ENCODE peak calls at places on chromosomes 7 and 10, in seven cellular contexts. M is PC-3, P is A549, F is GM23248, H is fibroblast of lung, B is SJSA1, L is psoas muscle. U is an unnamed sample.

GRCh38 chr10:24552346-24553016 is 171.2 kb downstream of the ARHGAP21 start:
- DNase-seq in M (peak; percentile 74), P (peak; percentile 30), F (peak; percentile 14), H (no peak), B (peak; percentile 43), L (peak; percentile 68), U (peak; percentile 39)

GRCh38 chr10:124640538-124641231 is 103.5 kb downstream of the FAM53B start:
- DNase-seq in M (no peak), P (no peak), F (no peak), H (peak; percentile 21), B (no peak), L (no peak), U (no peak)

GRCh38 chr7:101814081-101814995 is 3.1 kb upstream of the CUX1 start:
- DNase-seq in M (peak; percentile 66), P (peak; percentile 71), F (peak; percentile 76), H (peak; percentile 55), B (peak; percentile 64), L (peak; percentile 81), U (peak; percentile 65)

GRCh38 chr10:42988517-42989395 is 88.1 kb upstream of the RET start:
- DNase-seq in M (no peak), P (no peak), F (no peak), H (no peak), B (peak; percentile 42), L (peak; percentile 39), U (no peak)

GRCh38 chr7:69643708-69644445 is 45.6 kb downstream of the AUTS2 start:
- DNase-seq in M (no peak), P (no peak), F (peak; percentile 2), H (no peak), B (no peak), L (no peak), U (no peak)

GRCh38 chr10:102744374-102745051 is 765 bp downstream of the WBP1L start:
- DNase-seq in M (no peak), P (no peak), F (peak; percentile 68), H (no peak), B (no peak), L (peak; percentile 66), U (no peak)

GRCh38 chr10:94198324-94198723 is 164.4 kb downstream of the NOC3L start:
- DNase-seq in M (no peak), P (no peak), F (no peak), H (no peak), B (no peak), L (no peak), U (no peak)

GRCh38 chr10:114839901-114840300 is 18.3 kb downstream of the FHIP2A start:
- DNase-seq in M (no peak), P (no peak), F (no peak), H (no peak), B (no peak), L (no peak), U (no peak)

GRCh38 chr7:51318886-51319579 is 2.4 kb upstream of the COBL start:
- DNase-seq in M (no peak), P (no peak), F (no peak), H (no peak), B (no peak), L (no peak), U (no peak)

GRCh38 chr7:16471933-16472332 is 6.4 kb upstream of the SOSTDC1 start:
- DNase-seq in M (no peak), P (no peak), F (no peak), H (no peak), B (no peak), L (no peak), U (no peak)

GRCh38 chr10:22433875-22434274 is 88.6 kb downstream of the SPAG6 start:
- DNase-seq in M (peak; percentile 91), P (peak; percentile 38), F (peak; percentile 92), H (peak; percentile 91), B (no peak), L (no peak), U (peak; percentile 67)

GRCh38 chr7:2641406-2642393 is 9.9 kb downstream of the TTYH3 start:
- DNase-seq in M (no peak), P (no peak), F (peak; percentile 95), H (peak; percentile 94), B (peak; percentile 96), L (peak; percentile 91), U (peak; percentile 81)

GRCh38 chr10:97116534-97117162 is 69.1 kb downstream of the SLIT1 start:
- DNase-seq in M (no peak), P (no peak), F (no peak), H (no peak), B (no peak), L (no peak), U (no peak)

GRCh38 chr10:70699659-70700174 is 27.4 kb downstream of the ADAMTS14 start:
- DNase-seq in M (peak; percentile 26), P (no peak), F (no peak), H (no peak), B (no peak), L (no peak), U (no peak)

GRCh38 chr10:78320990-78321389 is 287.3 kb downstream of the RPS24 start:
- DNase-seq in M (no peak), P (no peak), F (no peak), H (no peak), B (no peak), L (no peak), U (no peak)

GRCh38 chr10:78319371-78319770 is 285.7 kb downstream of the RPS24 start:
- DNase-seq in M (no peak), P (no peak), F (no peak), H (no peak), B (no peak), L (no peak), U (no peak)

GRCh38 chr10:78319841-78320240 is 286.2 kb downstream of the RPS24 start:
- DNase-seq in M (no peak), P (no peak), F (no peak), H (no peak), B (no peak), L (no peak), U (no peak)

GRCh38 chr10:78321500-78321899 is 287.8 kb downstream of the RPS24 start:
- DNase-seq in M (no peak), P (no peak), F (no peak), H (no peak), B (no peak), L (no peak), U (no peak)

DNA sequence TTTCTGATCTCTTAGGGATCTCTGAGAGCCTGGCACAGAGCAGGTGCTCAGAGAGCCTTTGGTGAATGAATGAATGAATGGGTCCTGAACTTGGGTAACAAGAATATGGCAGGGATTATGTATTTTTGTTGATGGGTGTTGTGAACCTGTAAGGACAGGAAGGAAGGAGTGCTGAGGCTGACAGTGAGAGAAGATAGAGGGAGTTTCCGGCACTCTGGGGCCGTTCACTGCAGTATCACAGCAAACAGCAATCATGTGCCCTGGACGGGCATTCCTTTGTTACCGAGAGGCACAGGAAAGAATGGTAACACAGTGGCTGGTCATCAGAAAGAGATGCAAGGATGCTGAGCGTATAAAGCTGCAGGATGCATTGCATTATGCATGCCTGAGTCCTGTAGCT is 286.8 kb downstream of the RPS24 start:
- DNase-seq in M (no peak), P (no peak), F (no peak), H (no peak), B (no peak), L (no peak), U (no peak)
- H3K4me1 ChIP-seq in M (peaks cover 12% of the 10 kb centered on the region), P (peaks cover 7% of the 10 kb centered on the region), F (peaks cover 15% of the 10 kb centered on the region), H (peaks cover 4% of the 10 kb centered on the region), B (peaks cover 13% of the 10 kb centered on the region), L (peaks cover 5% of the 10 kb centered on the region), U (no peaks in the 10 kb centered on the region)

GRCh38 chr10:5888843-5889623 is 660 bp downstream of the ANKRD16 start:
- DNase-seq in M (peak; percentile 3), P (no peak), F (peak; percentile 66), H (peak; percentile 11), B (peak; percentile 48), L (peak; percentile 59), U (peak; percentile 40)
- H3K4me3 ChIP-seq in M (peak overlapping the region; percentile 75), P (peak overlapping the region; percentile 77), F (peak overlapping the region; percentile 80), H (peak overlapping the region; percentile 79), B (peak overlapping the region; percentile 70), L (peak overlapping the region; percentile 93), U (peak overlapping the region; percentile 84)

DNA sequence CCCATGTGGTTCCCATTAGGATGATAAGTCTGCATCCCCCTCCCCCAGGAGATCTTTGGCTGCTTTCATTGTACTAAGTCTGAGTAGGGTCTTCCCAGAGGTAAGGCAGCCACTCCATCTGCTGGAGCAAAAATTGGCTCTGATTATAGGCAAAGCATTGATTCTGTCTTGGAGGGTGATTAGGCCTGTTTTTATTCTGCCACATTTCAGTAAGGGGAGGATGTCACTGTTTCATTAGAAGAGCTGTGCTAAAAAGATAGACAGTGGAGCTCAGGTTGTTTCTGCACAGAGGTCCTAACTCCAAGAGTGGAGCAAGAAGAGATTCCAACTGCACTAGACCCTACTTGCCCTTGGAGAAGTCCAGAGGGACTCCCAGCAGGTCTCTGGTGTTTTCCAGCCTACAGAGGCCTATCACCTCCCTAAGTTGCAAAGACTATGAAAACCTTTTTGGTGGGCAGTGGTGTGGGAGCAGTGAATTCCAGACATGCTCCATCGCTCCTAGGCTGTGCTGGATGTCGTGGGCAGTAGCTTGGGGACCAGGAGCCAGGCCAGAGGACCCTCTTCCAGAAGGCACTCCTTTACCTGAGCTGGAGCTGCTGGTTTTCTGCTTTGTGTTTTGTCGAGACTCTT is 7.2 kb upstream of the HOXA2 start:
- DNase-seq in M (no peak), P (no peak), F (no peak), H (no peak), B (no peak), L (no peak), U (no peak)
- H3K27ac ChIP-seq in M (peak overlapping the region; percentile 99), P (no peak overlapping the region), F (no peak overlapping the region), H (peak overlapping the region; percentile 95), B (no peak overlapping the region), L (peak overlapping the region; percentile 70), U (no peak overlapping the region)

GRCh38 chr7:4814463-4814862 is 39.0 kb downstream of the AP5Z1 start:
- DNase-seq in M (no peak), P (no peak), F (no peak), H (no peak), B (no peak), L (no peak), U (no peak)

GRCh38 chr7:4816419-4817080 is 41.1 kb downstream of the AP5Z1 start:
- DNase-seq in M (no peak), P (no peak), F (no peak), H (no peak), B (no peak), L (peak; percentile 44), U (no peak)

GRCh38 chr7:4817178-4817905 is 41.9 kb downstream of the AP5Z1 start:
- DNase-seq in M (no peak), P (no peak), F (peak; percentile 19), H (no peak), B (no peak), L (peak; percentile 38), U (no peak)

GRCh38 chr7:4815121-4815520 is 39.7 kb downstream of the AP5Z1 start:
- DNase-seq in M (no peak), P (no peak), F (no peak), H (no peak), B (no peak), L (no peak), U (no peak)

DNA sequence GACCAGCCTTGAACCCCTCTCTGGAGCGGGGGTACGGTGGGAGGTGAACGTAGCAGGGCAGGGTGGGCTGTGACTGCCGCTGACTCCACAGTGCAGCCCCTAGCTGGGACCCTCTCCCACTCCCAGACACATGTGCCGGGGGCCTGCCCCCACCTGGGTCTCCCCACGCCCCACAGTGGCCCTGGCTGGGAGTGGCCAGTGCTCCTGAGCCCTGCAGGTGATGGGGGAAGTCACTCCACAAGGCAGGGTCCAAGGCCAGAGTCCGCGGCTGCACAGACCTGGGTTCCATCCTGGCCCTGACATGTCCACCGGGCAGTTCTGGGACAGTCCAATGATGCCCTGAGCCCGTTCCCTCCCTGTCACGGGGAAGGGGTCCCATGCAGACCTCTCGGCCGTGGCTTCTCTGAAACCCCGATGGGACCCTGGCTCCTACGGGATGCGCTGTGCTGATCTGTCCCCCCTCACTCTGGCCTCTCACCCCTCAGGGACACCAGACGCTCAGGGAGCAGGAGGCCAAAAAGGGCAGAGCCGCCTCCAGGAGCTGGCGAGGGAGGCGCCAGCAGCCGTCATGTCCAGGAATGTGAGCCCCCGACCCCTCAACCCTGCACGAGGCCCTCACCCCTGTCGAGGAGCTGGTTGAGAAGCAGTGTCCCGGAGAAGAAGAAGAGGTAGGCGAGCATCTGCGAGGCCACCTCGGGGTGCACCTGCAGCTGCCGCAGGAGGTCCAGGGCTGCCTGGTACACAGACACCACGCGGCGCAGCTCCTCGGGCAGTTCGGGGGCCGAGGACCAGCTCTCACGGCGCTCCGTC is 40.4 kb downstream of the AP5Z1 start:
- DNase-seq in M (no peak), P (no peak), F (no peak), H (no peak), B (no peak), L (no peak), U (no peak)
- H3K4me1 ChIP-seq in M (no peaks in the 10 kb centered on the region), P (no peaks in the 10 kb centered on the region), F (no peaks in the 10 kb centered on the region), H (no peaks in the 10 kb centered on the region), B (no peaks in the 10 kb centered on the region), L (no peaks in the 10 kb centered on the region), U (no peaks in the 10 kb centered on the region)

U was measured in SJCRH30.